ENCODE peak calls at places on chromosomes 3 and 15, in nine cellular contexts. L is Calu3, S is B cell, Y is MCF 10A, A is endothelial cell, N is colonic mucosa, B is stomach, X is epithelial cell of esophagus, G is cardiac muscle cell. M is an unnamed sample.

GRCh38 chr3:173397161-173398110 is at the start of gene NLGN1:
- DNase-seq in L (peak; percentile 71), S (peak; percentile 23), Y (no peak), A (peak; percentile 71), N (peak; percentile 39), B (peak; percentile 52), X (peak; percentile 42), G (peak; percentile 82), M (peak; percentile 6)

GRCh38 chr3:31423522-31423921 is 109.2 kb upstream of the STT3B start:
- DNase-seq in L (no peak), S (no peak), Y (peak; percentile 1), A (no peak), N (no peak), B (no peak), X (peak; percentile 62), G (no peak), M (no peak)

GRCh38 chr3:172040976-172041963 is 1.9 kb downstream of the FNDC3B start:
- DNase-seq in L (peak; percentile 55), S (no peak), Y (peak; percentile 55), A (no peak), N (peak; percentile 68), B (peak; percentile 33), X (peak; percentile 51), G (peak; percentile 73), M (no peak)

GRCh38 chr3:46656778-46657556 is 36.5 kb downstream of the ALS2CL start:
- DNase-seq in L (no peak), S (no peak), Y (no peak), A (no peak), N (peak; percentile 12), B (no peak), X (peak; percentile 78), G (no peak), M (no peak)

GRCh38 chr15:25061808-25062550 is 107.2 kb downstream of the SNRPN start:
- DNase-seq in L (no peak), S (no peak), Y (no peak), A (no peak), N (no peak), B (no peak), X (no peak), G (no peak), M (no peak)

GRCh38 chr3:53585042-53585441 is 90.6 kb downstream of the CACNA1D start:
- DNase-seq in L (no peak), S (no peak), Y (no peak), A (no peak), N (no peak), B (no peak), X (no peak), G (no peak), M (no peak)

GRCh38 chr3:149579838-149580542 is 77.8 kb downstream of the WWTR1 start:
- DNase-seq in L (no peak), S (no peak), Y (peak; percentile 79), A (no peak), N (no peak), B (no peak), X (peak; percentile 88), G (peak; percentile 34), M (no peak)

GRCh38 chr3:19173945-19174344 is 25.6 kb downstream of the KCNH8 start:
- DNase-seq in L (no peak), S (no peak), Y (no peak), A (no peak), N (no peak), B (no peak), X (no peak), G (no peak), M (no peak)

GRCh38 chr3:169389925-169390253 is 273.6 kb downstream of the MECOM start:
- DNase-seq in L (peak; percentile 37), S (no peak), Y (no peak), A (no peak), N (peak; percentile 48), B (no peak), X (no peak), G (no peak), M (no peak)

GRCh38 chr3:169389211-169389924 is 274.1 kb downstream of the MECOM start:
- DNase-seq in L (peak; percentile 55), S (no peak), Y (no peak), A (no peak), N (peak; percentile 32), B (no peak), X (no peak), G (peak; percentile 49), M (no peak)

GRCh38 chr3:169391672-169392071 is 271.8 kb downstream of the MECOM start:
- DNase-seq in L (no peak), S (no peak), Y (no peak), A (no peak), N (no peak), B (no peak), X (no peak), G (no peak), M (no peak)

GRCh38 chr3:169390310-169390731 is 273.2 kb downstream of the MECOM start:
- DNase-seq in L (peak; percentile 66), S (no peak), Y (peak; percentile 21), A (no peak), N (peak; percentile 31), B (no peak), X (peak; percentile 61), G (peak; percentile 60), M (no peak)

GRCh38 chr3:169390741-169391300 is 272.7 kb downstream of the MECOM start:
- DNase-seq in L (no peak), S (no peak), Y (no peak), A (no peak), N (no peak), B (no peak), X (peak; percentile 19), G (peak; percentile 73), M (no peak)
- TF ChIP-seq CTCF in L (no peak), S (no peak), Y (no peak), A (no peak), N (no peak), B (no peak), X (no peak), G (peak; percentile 42), M (no peak)

GRCh38 chr3:13676618-13677017 is 127.7 kb downstream of the FBLN2 start:
- DNase-seq in L (no peak), S (no peak), Y (no peak), A (no peak), N (no peak), B (no peak), X (no peak), G (no peak), M (no peak)

GRCh38 chr3:13674538-13675185 is 125.7 kb downstream of the FBLN2 start:
- DNase-seq in L (no peak), S (no peak), Y (no peak), A (no peak), N (no peak), B (no peak), X (no peak), G (no peak), M (no peak)

GRCh38 chr3:13670292-13670691 is 121.4 kb downstream of the FBLN2 start:
- DNase-seq in L (no peak), S (no peak), Y (no peak), A (no peak), N (no peak), B (no peak), X (no peak), G (no peak), M (no peak)

GRCh38 chr3:13671536-13672233 is 122.8 kb downstream of the FBLN2 start:
- DNase-seq in L (no peak), S (no peak), Y (no peak), A (no peak), N (no peak), B (no peak), X (peak; percentile 30), G (no peak), M (no peak)

DNA sequence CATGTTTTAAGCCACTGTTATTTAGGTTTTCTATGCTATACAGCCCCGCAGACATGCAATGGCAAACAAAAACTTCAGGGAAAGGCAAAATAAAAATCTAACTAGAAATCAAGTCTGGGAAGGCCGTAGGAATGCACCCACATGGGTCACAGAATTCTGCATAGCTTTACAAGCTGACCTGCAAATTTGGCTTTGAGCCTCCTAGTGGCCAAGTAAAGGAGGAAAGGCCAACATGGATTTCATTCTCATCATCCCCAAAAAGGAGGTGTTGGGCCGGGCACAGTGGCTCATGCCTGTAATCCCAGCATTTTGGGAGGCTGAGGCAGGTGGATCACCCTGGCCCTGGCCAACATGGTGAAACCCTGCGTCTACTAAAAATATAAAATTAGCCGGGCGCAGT is 124.3 kb downstream of the FBLN2 start:
- DNase-seq in L (no peak), S (no peak), Y (peak; percentile 36), A (no peak), N (no peak), B (no peak), X (no peak), G (no peak), M (no peak)
- TF ChIP-seq CTCF in L (peak; percentile 33), S (no peak), Y (peak; percentile 39), A (no peak), N (no peak), B (no peak), X (peak; percentile 28), G (peak; percentile 38), M (no peak)

DNA sequence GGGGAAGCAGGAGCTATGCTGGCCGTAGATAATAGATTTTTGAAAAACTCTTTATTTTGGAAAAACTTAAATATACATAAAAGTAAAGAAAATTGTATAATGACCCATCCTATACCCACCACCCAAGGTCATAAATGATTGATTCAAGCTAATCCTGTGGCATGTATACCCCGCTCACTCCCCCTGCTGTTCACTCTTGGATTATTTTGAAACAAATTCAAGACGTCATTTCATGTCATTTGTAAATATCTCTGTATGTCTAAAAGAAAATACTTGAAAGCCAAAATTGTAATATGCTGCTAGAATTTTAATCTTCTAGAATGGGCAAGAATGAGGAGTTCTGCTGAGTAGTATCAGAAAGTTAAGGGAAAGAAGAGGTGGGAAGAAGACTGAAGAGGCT is 241.7 kb downstream of the FEZF2 start:
- DNase-seq in L (no peak), S (no peak), Y (peak; percentile 32), A (no peak), N (no peak), B (no peak), X (peak; percentile 16), G (peak; percentile 43), M (no peak)
- TF ChIP-seq CTCF in L (no peak), S (no peak), Y (peak; percentile 47), A (peak; percentile 41), N (peak; percentile 15), B (no peak), X (peak; percentile 31), G (peak; percentile 51), M (no peak)

GRCh38 chr3:7288133-7288532 is 427.2 kb downstream of the GRM7 start:
- DNase-seq in L (no peak), S (no peak), Y (no peak), A (no peak), N (no peak), B (no peak), X (no peak), G (no peak), M (no peak)

GRCh38 chr3:7290062-7290825 is 429.3 kb downstream of the GRM7 start:
- DNase-seq in L (no peak), S (no peak), Y (no peak), A (no peak), N (no peak), B (no peak), X (no peak), G (peak; percentile 49), M (no peak)

GRCh38 chr3:7282988-7283387 is 422.1 kb downstream of the GRM7 start:
- DNase-seq in L (no peak), S (no peak), Y (no peak), A (no peak), N (no peak), B (no peak), X (no peak), G (peak; percentile 6), M (no peak)

GRCh38 chr3:7289113-7289512 is 428.2 kb downstream of the GRM7 start:
- DNase-seq in L (no peak), S (no peak), Y (no peak), A (no peak), N (no peak), B (no peak), X (no peak), G (peak; percentile 17), M (no peak)

DNA sequence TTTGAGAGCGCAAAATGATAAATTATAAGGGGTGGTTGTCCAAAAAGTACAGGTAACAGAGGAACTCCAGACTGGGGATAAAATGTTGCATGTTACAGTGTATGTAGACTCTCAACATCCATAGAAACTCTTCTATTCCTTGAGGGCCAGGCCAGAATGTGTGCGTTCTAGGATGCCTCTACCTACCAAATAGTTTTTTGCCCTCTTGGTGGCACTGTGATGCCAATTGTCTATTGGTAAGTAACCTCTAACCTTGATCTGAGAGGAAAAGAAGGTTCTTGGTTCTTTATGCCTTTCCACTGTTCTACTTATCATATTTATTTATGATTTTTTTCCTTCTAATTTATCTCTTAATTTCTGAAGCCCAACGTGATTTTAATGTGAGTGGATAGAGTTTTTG is 424.6 kb downstream of the GRM7 start:
- DNase-seq in L (no peak), S (no peak), Y (peak; percentile 51), A (no peak), N (no peak), B (no peak), X (peak; percentile 27), G (peak; percentile 44), M (no peak)
- TF ChIP-seq CTCF in L (no peak), S (no peak), Y (peak; percentile 48), A (no peak), N (no peak), B (no peak), X (peak; percentile 37), G (peak; percentile 28), M (no peak)